ENCODE peak calls at places on chromosomes 11 and 22, in six cellular contexts. Z is A549, L is left ventricle myocardium inferior, I is thoracic aorta, E is transverse colon, R is WERI-Rb-1. U is an unnamed sample.

GRCh38 chr22:39431821-39432251 is 25.0 kb upstream of the MGAT3 start:
- DNase-seq in Z (no peak), I (peak), L (peak), E (no peak), R (no peak), U (no peak)

GRCh38 chr11:19251577-19251976 is 10.8 kb upstream of the E2F8 start:
- DNase-seq in L (no peak), E (no peak), I (no peak), Z (no peak), R (no peak), U (no peak)

GRCh38 chr11:13963169-13963948 is 836 bp downstream of the SPON1 start:
- DNase-seq in L (peak), I (no peak), E (peak), R (peak), Z (no peak), U (no peak)

GRCh38 chr11:64317961-64318693 is at the start of gene PRDX5:
- DNase-seq in L (peak), I (peak), R (peak), Z (peak), E (peak), U (peak)

GRCh38 chr11:61327669-61328071 is 5.2 kb downstream of the DDB1 start:
- DNase-seq in I (no peak), R (no peak), E (no peak), L (no peak), Z (no peak), U (no peak)

GRCh38 chr11:103091024-103091423 is 936 bp downstream of the DCUN1D5 start:
- DNase-seq in I (no peak), E (no peak), L (no peak), R (no peak), Z (peak), U (no peak)

GRCh38 chr11:121488641-121489040 is 35.9 kb upstream of the SORL1-AS1 start:
- DNase-seq in Z (no peak), R (no peak), E (no peak), L (no peak), I (no peak), U (no peak)

GRCh38 chr11:74694536-74694935 is 36.7 kb downstream of the CHRDL2 start:
- DNase-seq in I (no peak), E (no peak), L (no peak), Z (no peak), R (no peak), U (no peak)

GRCh38 chr22:19810381-19811141 is 44.1 kb downstream of the GNB1L start:
- DNase-seq in E (no peak), R (peak), L (no peak), Z (no peak), I (no peak), U (no peak)

GRCh38 chr22:21030621-21031544 is 1.5 kb downstream of the SLC7A4 start:
- DNase-seq in E (no peak), R (no peak), L (no peak), I (no peak), Z (no peak), U (no peak)

GRCh38 chr22:44381761-44382454 is 69.2 kb upstream of the SHISAL1 start:
- DNase-seq in I (no peak), E (no peak), Z (no peak), L (no peak), R (no peak), U (no peak)

GRCh38 chr11:86955674-86956522 is 703 bp upstream of the FZD4 start:
- DNase-seq in L (peak), Z (peak), E (peak), I (peak), R (peak), U (no peak)

GRCh38 chr22:49435596-49435995 is 392.1 kb downstream of the BRD1 start:
- DNase-seq in R (no peak), L (no peak), I (no peak), Z (no peak), E (no peak), U (no peak)

GRCh38 chr11:34305095-34305692 is 52.6 kb downstream of the ABTB2 start:
- DNase-seq in E (no peak), R (no peak), I (no peak), Z (no peak), L (no peak), U (no peak)

GRCh38 chr11:61378713-61379313 is 13.6 kb upstream of the TMEM216 start:
- DNase-seq in Z (peak), I (no peak), R (no peak), E (no peak), L (no peak), U (peak)

GRCh38 chr22:27930246-27931060 is 11.4 kb upstream of the PITPNB start:
- DNase-seq in E (no peak), Z (no peak), R (peak), L (no peak), I (no peak), U (no peak)

GRCh38 chr11:3058753-3059664 is 1.8 kb upstream of the CARS1 start:
- DNase-seq in Z (no peak), I (no peak), R (peak), L (no peak), E (no peak), U (no peak)

GRCh38 chr11:77724639-77725038 is 87.0 kb upstream of the CLNS1A start:
- DNase-seq in I (no peak), R (no peak), E (no peak), L (no peak), Z (no peak), U (no peak)

GRCh38 chr11:70358797-70359196 is 39.5 kb upstream of the CTTN start:
- DNase-seq in E (no peak), I (no peak), L (no peak), Z (no peak), R (no peak), U (no peak)

GRCh38 chr11:15446929-15447328 is 332.2 kb downstream of the INSC start:
- DNase-seq in L (no peak), I (no peak), R (no peak), E (no peak), Z (no peak), U (no peak)

GRCh38 chr22:30565341-30565740 is 9.1 kb downstream of the GAL3ST1 start:
- DNase-seq in E (no peak), L (no peak), Z (no peak), R (no peak), I (no peak), U (no peak)

DNA sequence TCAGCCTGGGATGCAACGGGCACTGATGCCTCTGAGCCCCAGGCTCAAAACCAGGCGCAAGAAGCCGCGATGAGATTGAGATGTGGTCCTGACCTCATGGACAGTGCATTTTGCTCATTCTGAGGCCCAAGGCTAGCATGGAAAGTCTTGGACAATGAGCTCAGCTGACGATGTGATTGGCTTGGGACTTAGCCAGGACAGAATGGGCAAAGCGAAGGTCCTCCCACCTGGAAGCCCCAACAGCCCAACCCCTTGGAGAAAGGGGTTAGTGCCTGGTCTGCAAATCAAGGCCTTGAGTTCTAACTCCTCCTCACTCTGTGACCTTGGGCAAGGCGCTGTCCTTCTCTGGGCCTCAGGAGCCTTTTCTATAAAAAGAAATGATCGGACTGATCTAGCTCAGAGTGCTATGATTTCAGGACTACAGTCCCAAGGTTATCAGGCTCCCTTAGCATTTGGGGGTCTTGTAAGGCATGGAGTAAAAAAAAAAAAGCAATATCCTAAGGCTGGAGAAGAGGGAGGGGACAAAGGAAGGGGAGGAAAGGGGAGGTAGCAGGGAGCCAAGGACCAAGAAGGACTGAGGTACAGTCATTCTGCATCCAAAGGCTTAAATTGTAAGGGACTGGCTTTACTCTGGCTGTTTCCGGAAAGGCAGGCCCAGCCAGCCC is 2.7 kb downstream of the SLC43A3 start:
- DNase-seq in I (no peak), R (no peak), E (no peak), L (no peak), Z (no peak), U (no peak)
- H3K27ac ChIP-seq in I (peak), R (no peak), E (peak), L (peak), Z (peak), U (peak)

GRCh38 chr11:1411301-1411700 is 21.6 kb downstream of the BRSK2 start:
- DNase-seq in E (no peak), L (no peak), R (no peak), Z (no peak), I (no peak), U (no peak)
- H3K27ac ChIP-seq in E (no peak), L (no peak), R (no peak), Z (no peak), I (no peak), U (no peak)

GRCh38 chr22:37562049-37562784 is 1.9 kb downstream of the CDC42EP1 start:
- DNase-seq in I (no peak), E (no peak), L (no peak), R (no peak), Z (no peak), U (no peak)

GRCh38 chr22:37564111-37564711 is 3.9 kb downstream of the CDC42EP1 start:
- DNase-seq in R (no peak), Z (no peak), I (no peak), L (no peak), E (no peak), U (no peak)

GRCh38 chr22:37561209-37562048 is 1.1 kb downstream of the CDC42EP1 start:
- DNase-seq in E (peak), Z (peak), R (peak), I (peak), L (peak), U (peak)

GRCh38 chr22:37565830-37566229 is 5.5 kb downstream of the CDC42EP1 start:
- DNase-seq in Z (no peak), R (no peak), E (no peak), L (no peak), I (no peak), U (no peak)

DNA sequence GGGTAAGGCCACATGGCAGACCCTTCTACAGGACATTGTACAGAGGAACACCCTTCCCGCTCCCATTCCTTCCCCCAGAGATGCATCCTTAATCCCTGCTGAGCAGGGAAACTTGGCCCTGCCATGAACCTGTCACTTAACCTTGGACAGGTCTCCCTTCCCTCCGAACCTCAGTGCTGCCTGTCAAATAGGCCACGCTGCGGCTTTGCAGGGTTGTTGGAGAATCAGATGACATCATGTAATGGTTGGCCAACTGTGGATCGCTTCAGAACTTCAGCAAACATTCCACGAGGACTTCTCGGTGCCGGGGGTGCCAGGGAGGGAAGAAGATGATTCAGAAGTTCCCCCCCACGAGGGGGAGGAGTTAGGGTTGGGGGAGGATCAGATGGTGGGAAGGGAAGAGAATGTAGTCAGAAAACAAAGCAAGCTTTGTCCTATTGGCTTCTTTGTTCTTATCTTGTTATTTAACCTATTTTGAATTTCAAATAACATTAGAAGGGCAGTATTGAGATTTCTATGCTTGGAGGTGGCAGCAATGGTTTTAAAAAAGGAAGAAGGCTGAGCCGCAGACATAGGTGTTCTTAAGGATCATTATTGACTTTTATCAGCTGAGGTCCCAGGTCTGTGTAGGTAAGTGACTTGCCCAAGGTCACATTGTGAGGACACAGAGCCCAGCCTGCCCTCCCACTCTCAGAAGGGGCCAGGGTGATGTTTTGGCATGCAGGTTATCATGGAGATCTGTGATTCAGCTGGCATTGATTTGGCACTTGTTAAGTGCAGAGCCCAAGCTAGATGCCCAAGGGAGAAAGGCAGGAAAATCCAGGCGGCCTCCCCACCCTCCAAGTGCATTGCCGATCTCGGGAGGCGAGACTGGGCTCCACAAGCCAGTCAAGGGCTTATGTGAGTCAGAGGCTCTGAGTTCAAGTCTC is 3.1 kb downstream of the CDC42EP1 start:
- DNase-seq in R (no peak), L (peak), I (peak), E (peak), Z (peak), U (no peak)
- H3K27ac ChIP-seq in R (no peak), L (peak), I (peak), E (peak), Z (peak), U (no peak)

DNA sequence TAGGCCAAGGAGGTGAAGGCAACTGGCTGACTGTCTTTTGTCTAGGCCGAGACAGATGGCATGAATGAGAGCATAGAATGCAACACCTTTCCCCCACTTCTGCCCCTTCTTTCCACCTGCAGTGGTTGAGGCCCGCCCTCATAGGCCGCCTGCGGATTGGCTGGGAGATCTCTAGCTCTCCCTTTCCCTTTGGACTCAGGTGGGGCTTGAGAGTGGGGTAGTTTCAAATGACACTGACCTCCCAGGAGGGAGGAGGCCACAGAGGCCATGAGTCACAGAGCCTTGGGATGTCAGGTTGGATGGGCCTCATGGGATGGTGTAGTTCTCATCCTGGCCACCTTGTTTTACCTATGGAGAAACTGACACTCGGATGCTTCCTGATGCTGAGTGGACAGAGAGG is 9.1 kb downstream of the MICAL2 start:
- DNase-seq in L (no peak), I (no peak), Z (no peak), R (no peak), E (no peak), U (no peak)
- H3K27ac ChIP-seq in L (peak), I (peak), Z (peak), R (peak), E (peak), U (no peak)